ENCODE peak calls at places on chromosomes 1 and 21, in eight cellular contexts. Z is AG04450; D is brain microvascular endothelial cell; E is iPS DF 6.9; C is ovary; V is PC-9; A is CD4-positive, alpha-beta memory T cell; F is GM23338. S is an unnamed sample.

GRCh38 chr1:29280780-29281131 is 44.4 kb downstream of the PTPRU start:
- DNase-seq in E (no peak), D (peak), C (no peak), V (no peak), Z (no peak), F (no peak), A (no peak), S (no peak)

GRCh38 chr1:86596253-86596652 is 49.4 kb downstream of the CLCA4 start:
- DNase-seq in E (no peak), V (no peak), A (no peak), C (no peak), F (no peak), D (no peak), Z (no peak), S (no peak)

GRCh38 chr1:108983114-108983513 is 19.8 kb upstream of the CLCC1 start:
- DNase-seq in V (no peak), C (no peak), D (no peak), E (no peak), A (no peak), F (no peak), Z (no peak), S (no peak)

GRCh38 chr1:235878082-235878781 is 11.5 kb upstream of the LYST start:
- DNase-seq in D (no peak), F (no peak), Z (no peak), E (no peak), A (no peak), V (no peak), C (no peak), S (no peak)

GRCh38 chr1:211833174-211833820 is 2.7 kb upstream of the LPGAT1 start:
- DNase-seq in Z (no peak), V (no peak), D (no peak), F (no peak), E (no peak), A (peak), C (no peak), S (no peak)

GRCh38 chr1:168279253-168279652 is 1.4 kb upstream of the TBX19 start:
- DNase-seq in C (no peak), D (no peak), E (no peak), A (no peak), F (no peak), V (no peak), Z (no peak), S (no peak)

GRCh38 chr1:234262754-234263105 is 110.5 kb upstream of the COA6 start:
- DNase-seq in A (no peak), D (no peak), Z (no peak), C (no peak), E (no peak), V (no peak), F (no peak), S (no peak)

GRCh38 chr1:153510984-153511410 is 24.8 kb downstream of the S100A6 start:
- DNase-seq in A (peak), C (peak), D (peak), E (peak), Z (peak), V (peak), F (peak), S (peak)

GRCh38 chr1:110258734-110259133 is 48.6 kb downstream of the KCNC4 start:
- DNase-seq in F (no peak), C (no peak), V (no peak), Z (no peak), A (no peak), D (no peak), E (no peak), S (no peak)

GRCh38 chr1:119646521-119647227 is 1.4 kb downstream of the ZNF697 start:
- DNase-seq in A (no peak), Z (no peak), D (peak), F (no peak), C (no peak), E (no peak), V (no peak), S (no peak)

GRCh38 chr1:22780696-22781095 is 70.1 kb downstream of the EPHB2 start:
- DNase-seq in V (peak), D (no peak), Z (no peak), C (no peak), A (no peak), E (peak), F (peak), S (peak)

GRCh38 chr1:5743435-5744095 is 248.7 kb downstream of the NPHP4 start:
- DNase-seq in V (no peak), D (no peak), F (no peak), E (no peak), C (no peak), Z (no peak), A (no peak), S (no peak)

GRCh38 chr1:98920441-98921110 is 84.1 kb downstream of the PLPPR5 start:
- DNase-seq in V (no peak), C (no peak), E (no peak), Z (peak), D (peak), F (no peak), A (no peak), S (no peak)

GRCh38 chr1:6975371-6975770 is 190.1 kb downstream of the CAMTA1 start:
- DNase-seq in A (no peak), Z (no peak), C (no peak), F (no peak), E (no peak), V (no peak), D (no peak), S (no peak)

GRCh38 chr1:228794810-228795209 is 59.5 kb downstream of the RHOU start:
- DNase-seq in C (no peak), D (no peak), V (no peak), E (no peak), Z (no peak), A (no peak), F (no peak), S (no peak)

GRCh38 chr21:33332143-33332542 is 7.4 kb downstream of the IFNAR1 start:
- DNase-seq in F (no peak), D (no peak), C (no peak), Z (no peak), A (no peak), E (no peak), V (no peak), S (no peak)

GRCh38 chr1:110957798-110958197 is 5.9 kb downstream of the LRIF1 start:
- DNase-seq in Z (no peak), F (no peak), A (no peak), C (no peak), E (no peak), V (no peak), D (no peak), S (no peak)

GRCh38 chr1:155208656-155209372 is at the start of gene MTX1:
- DNase-seq in D (peak), F (peak), A (peak), C (peak), Z (no peak), V (peak), E (no peak), S (peak)

DNA sequence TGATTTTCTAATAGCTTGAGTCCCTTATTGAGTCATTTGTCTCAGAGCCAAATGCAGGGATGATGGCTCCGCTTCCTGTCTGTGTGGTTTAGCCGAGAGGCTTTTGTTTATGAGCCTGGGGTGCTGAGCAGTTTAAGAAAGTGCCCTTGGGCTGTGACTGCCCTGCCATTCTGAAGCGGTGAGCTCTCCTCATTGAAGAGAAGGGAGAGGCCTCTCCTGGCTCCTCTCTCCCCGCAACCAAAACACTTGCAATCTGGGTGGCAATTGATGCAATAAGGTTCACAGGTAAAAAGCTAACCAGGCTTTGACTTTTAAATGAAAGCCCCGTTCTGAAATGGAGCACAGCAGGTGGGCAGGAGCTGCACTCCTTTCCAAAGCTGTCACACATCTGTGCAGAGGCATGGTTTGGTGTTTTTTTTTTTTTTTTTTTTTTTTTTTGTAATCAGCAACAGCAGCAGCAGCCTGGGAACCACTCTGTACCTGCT is 403.7 kb downstream of the SIPA1L2 start:
- DNase-seq in F (peak), Z (peak), E (no peak), D (peak), A (peak), C (no peak), V (no peak), S (peak)
- H3K4me3 ChIP-seq in F (peak), Z (no peak), E (no peak), D (no peak), A (no peak), C (no peak), V (no peak), S (no peak)

GRCh38 chr1:2209400-2210083 is 15.0 kb upstream of the FAAP20 start:
- DNase-seq in D (no peak), V (no peak), A (no peak), C (peak), E (no peak), F (no peak), Z (no peak), S (no peak)
- H3K4me3 ChIP-seq in D (no peak), V (no peak), A (no peak), C (no peak), E (no peak), F (no peak), Z (no peak), S (no peak)

GRCh38 chr1:28258628-28259251 is 578 bp upstream of the SESN2 start:
- DNase-seq in V (no peak), F (no peak), E (no peak), C (no peak), D (no peak), Z (no peak), A (no peak), S (peak)
- H3K4me3 ChIP-seq in V (no peak), F (peak), E (no peak), C (peak), D (peak), Z (peak), A (peak), S (peak)

DNA sequence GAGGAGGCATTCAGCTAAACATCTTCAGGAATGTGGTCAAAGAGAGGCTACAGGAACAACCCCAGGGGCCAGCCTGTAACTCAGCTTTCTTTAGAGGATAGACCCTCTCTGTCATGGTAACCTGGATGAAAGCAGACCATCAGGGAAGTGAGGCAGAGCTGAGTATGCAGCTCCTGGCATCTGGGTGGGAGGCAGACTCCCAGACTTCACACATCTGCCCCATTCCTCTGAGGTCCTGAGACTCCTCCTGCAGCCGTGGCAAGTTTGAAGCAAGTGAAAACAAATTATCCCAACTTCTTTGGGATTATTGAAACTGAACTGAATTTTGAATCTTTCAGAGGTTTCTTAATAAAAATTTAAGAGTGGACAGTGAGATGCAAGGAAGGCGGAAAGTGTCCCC is 126.1 kb upstream of the KIAA0040 start:
- DNase-seq in Z (no peak), A (no peak), V (no peak), C (no peak), E (no peak), F (no peak), D (no peak), S (no peak)
- H3K4me3 ChIP-seq in Z (no peak), A (no peak), V (no peak), C (no peak), E (no peak), F (no peak), D (no peak), S (no peak)

S was measured in H7.